ENCODE peak calls at places on chromosomes 12 and 14, in six cellular contexts. R is cardiac muscle cell, Z is mucosa of descending colon, L is fibroblast of pulmonary artery, X is Caco-2, G is neuronal stem cell. H is an unnamed sample.

GRCh38 chr14:23665302-23666016 is 29.3 kb downstream of the DHRS2 start:
- DNase-seq in Z (no peak), L (no peak), R (no peak), X (no peak), G (no peak), H (no peak)

GRCh38 chr12:27333311-27334009 is 824 bp downstream of the BMAL2 start:
- DNase-seq in G (peak; percentile 9), R (no peak), X (peak; percentile 59), Z (peak; percentile 71), L (no peak), H (no peak)

GRCh38 chr14:80772504-80772903 is 169.0 kb downstream of the CEP128 start:
- DNase-seq in G (no peak), R (no peak), X (no peak), L (no peak), Z (no peak), H (no peak)

GRCh38 chr14:77257700-77258099 is 13.3 kb downstream of the NGB start:
- DNase-seq in Z (no peak), G (no peak), L (no peak), R (no peak), X (no peak), H (no peak)

GRCh38 chr12:46357438-46358324 is 14.9 kb downstream of the SLC38A2 start:
- DNase-seq in Z (no peak), L (peak; percentile 92), R (peak; percentile 90), X (no peak), G (no peak), H (no peak)

GRCh38 chr12:13597166-13597565 is 384.2 kb downstream of the GRIN2B start:
- DNase-seq in L (no peak), G (no peak), R (no peak), Z (no peak), X (no peak), H (no peak)

GRCh38 chr12:112466011-112466422 is 47.3 kb downstream of the PTPN11 start:
- DNase-seq in R (no peak), Z (no peak), X (peak; percentile 26), L (no peak), G (no peak), H (peak; percentile 10)

GRCh38 chr14:39440975-39441374 is 8.7 kb upstream of the FBXO33 start:
- DNase-seq in Z (no peak), G (no peak), L (no peak), R (no peak), X (no peak), H (no peak)

GRCh38 chr12:111469406-111469805 is 63.7 kb downstream of the SH2B3 start:
- DNase-seq in R (no peak), G (no peak), X (no peak), L (no peak), Z (no peak), H (no peak)

GRCh38 chr12:92675092-92675865 is 27.5 kb upstream of the PLEKHG7 start:
- DNase-seq in X (no peak), G (no peak), L (no peak), Z (no peak), R (no peak), H (no peak)

GRCh38 chr14:44759263-44759662 is 202.5 kb downstream of the KLHL28 start:
- DNase-seq in G (no peak), L (peak; percentile 24), R (peak; percentile 22), Z (no peak), X (no peak), H (no peak)

GRCh38 chr12:132806857-132807256 is 21.8 kb downstream of the GOLGA3 start:
- DNase-seq in X (no peak), R (no peak), G (no peak), Z (no peak), L (no peak), H (no peak)

GRCh38 chr14:58572092-58572853 is 65.5 kb upstream of the DACT1 start:
- DNase-seq in Z (no peak), L (peak; percentile 40), R (peak; percentile 35), X (no peak), G (no peak), H (no peak)

GRCh38 chr12:63098851-63099250 is 52.1 kb downstream of the AVPR1A start:
- DNase-seq in L (no peak), G (no peak), R (no peak), Z (no peak), X (peak; percentile 53), H (no peak)

GRCh38 chr14:86641310-86641709 is 1111.4 kb downstream of the FLRT2 start:
- DNase-seq in X (no peak), L (no peak), G (no peak), Z (no peak), R (no peak), H (no peak)
- H3K4me3 ChIP-seq in X (no peak overlapping the region), L (no peak overlapping the region), G (no peak overlapping the region), Z (no peak overlapping the region), R (no peak overlapping the region), H (no peak overlapping the region)

GRCh38 chr14:74347096-74347794 is 1.0 kb upstream of the VRTN start:
- DNase-seq in L (no peak), Z (no peak), X (no peak), G (no peak), R (no peak), H (no peak)
- H3K4me3 ChIP-seq in L (no peak overlapping the region), Z (no peak overlapping the region), X (no peak overlapping the region), G (no peak overlapping the region), R (no peak overlapping the region), H (no peak overlapping the region)

DNA sequence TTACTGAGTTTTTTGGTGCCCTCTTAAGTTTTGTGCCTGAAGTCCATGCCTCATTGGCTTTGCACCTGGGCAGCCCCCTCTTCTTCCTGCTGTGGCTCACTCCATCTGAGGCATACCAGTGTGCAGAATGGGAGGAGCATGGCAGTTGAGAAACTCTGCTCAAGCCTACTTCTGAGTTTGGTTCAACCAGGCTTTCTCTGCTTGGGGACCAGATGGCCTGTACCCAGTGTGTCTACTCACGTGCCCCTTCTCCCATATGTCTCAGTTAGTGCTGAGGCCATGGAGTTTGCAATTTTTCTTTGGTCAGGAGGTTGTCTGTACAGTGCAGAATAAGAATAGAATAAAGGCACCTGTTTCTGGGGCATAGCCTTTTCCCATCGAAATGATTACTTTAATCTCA is 383.3 kb upstream of the DDHD1 start:
- DNase-seq in R (no peak), X (no peak), L (no peak), G (no peak), Z (no peak), H (peak; percentile 33)
- H3K4me3 ChIP-seq in R (no peak overlapping the region), X (no peak overlapping the region), L (no peak overlapping the region), G (no peak overlapping the region), Z (no peak overlapping the region), H (no peak overlapping the region)

DNA sequence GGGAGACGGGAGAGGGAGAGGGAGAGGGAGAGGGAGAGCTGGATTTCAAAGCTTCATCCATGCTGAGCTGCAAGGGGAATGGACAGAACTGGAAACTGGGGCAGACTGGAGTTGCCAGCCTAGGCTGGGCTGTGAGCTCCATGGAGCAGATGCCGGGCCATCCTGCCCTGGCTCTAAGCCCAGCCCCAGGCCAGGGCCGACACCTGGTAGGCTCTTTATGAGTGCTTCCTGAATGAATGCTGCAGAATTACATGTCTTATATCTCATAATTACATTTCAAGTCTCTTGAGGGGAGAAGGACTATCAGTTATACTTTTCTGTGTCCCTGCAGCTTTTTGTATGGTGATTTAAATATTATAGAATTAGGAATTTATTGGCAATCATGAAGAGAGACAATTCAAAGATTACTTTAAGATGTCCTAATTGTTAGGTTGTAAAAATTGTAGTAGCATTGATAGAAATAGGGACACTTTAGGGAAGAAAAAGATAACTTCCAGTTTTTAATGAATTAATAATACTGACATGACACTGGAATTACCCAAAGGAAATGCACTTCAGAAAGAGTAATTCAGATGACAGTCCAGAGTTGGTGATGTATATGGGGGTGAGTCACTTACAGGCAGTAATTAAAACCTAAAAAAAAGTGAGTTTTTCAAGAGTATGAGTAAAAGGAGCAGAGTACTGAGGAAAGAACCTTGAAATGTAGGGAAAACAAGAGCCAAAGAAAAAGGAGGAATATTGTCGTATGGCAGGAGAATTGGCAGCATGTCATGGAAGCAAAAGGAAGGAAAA is 29.0 kb downstream of the SCYL2 start:
- DNase-seq in R (no peak), G (no peak), X (no peak), Z (no peak), L (peak; percentile 7), H (no peak)
- H3K4me3 ChIP-seq in R (no peak overlapping the region), G (no peak overlapping the region), X (no peak overlapping the region), Z (no peak overlapping the region), L (no peak overlapping the region), H (no peak overlapping the region)

H was measured in OCI-LY7.